ENCODE peak calls at places on chromosomes 16 and 17, in nine cellular contexts. One of them, this sample, is unnamed.

GRCh38 chr17:64739316-64740058 is 77.4 kb upstream of the SMURF2 start:
- DNase-seq in epithelial cell of esophagus: peak
- DNase-seq in fibroblast of mammary gland: peak
- DNase-seq in GM23248: peak
- DNase-seq in fibroblast of lung: peak
- DNase-seq in kidney: no peak
- DNase-seq in sigmoid colon: no peak
- DNase-seq in ovary: no peak
- DNase-seq in effector memory CD4-positive, alpha-beta T cell: no peak
- DNase-seq in this sample: peak

GRCh38 chr16:49464877-49465504 is 91.4 kb downstream of the C16orf78 start:
- DNase-seq in sigmoid colon: peak
- DNase-seq in epithelial cell of esophagus: no peak
- DNase-seq in kidney: no peak
- DNase-seq in fibroblast of mammary gland: no peak
- DNase-seq in effector memory CD4-positive, alpha-beta T cell: no peak
- DNase-seq in GM23248: no peak
- DNase-seq in ovary: peak
- DNase-seq in fibroblast of lung: no peak
- DNase-seq in this sample: no peak

GRCh38 chr16:10995555-10995954 is 51.2 kb downstream of the CLEC16A start:
- DNase-seq in epithelial cell of esophagus: peak
- DNase-seq in GM23248: no peak
- DNase-seq in kidney: no peak
- DNase-seq in fibroblast of mammary gland: no peak
- DNase-seq in fibroblast of lung: no peak
- DNase-seq in ovary: no peak
- DNase-seq in sigmoid colon: no peak
- DNase-seq in effector memory CD4-positive, alpha-beta T cell: no peak
- DNase-seq in this sample: no peak

GRCh38 chr17:53462393-53462811 is 360.3 kb upstream of the KIF2B start:
- DNase-seq in sigmoid colon: no peak
- DNase-seq in ovary: no peak
- DNase-seq in fibroblast of lung: peak
- DNase-seq in fibroblast of mammary gland: no peak
- DNase-seq in GM23248: no peak
- DNase-seq in effector memory CD4-positive, alpha-beta T cell: no peak
- DNase-seq in epithelial cell of esophagus: peak
- DNase-seq in kidney: no peak
- DNase-seq in this sample: no peak

GRCh38 chr17:1005361-1005946 is 8.5 kb downstream of the TIMM22 start:
- DNase-seq in effector memory CD4-positive, alpha-beta T cell: no peak
- DNase-seq in kidney: peak
- DNase-seq in ovary: peak
- DNase-seq in fibroblast of mammary gland: peak
- DNase-seq in epithelial cell of esophagus: peak
- DNase-seq in sigmoid colon: peak
- DNase-seq in GM23248: peak
- DNase-seq in fibroblast of lung: peak
- DNase-seq in this sample: no peak

GRCh38 chr17:79748296-79749099 is 17.8 kb downstream of the ENPP7 start:
- DNase-seq in ovary: no peak
- DNase-seq in effector memory CD4-positive, alpha-beta T cell: no peak
- DNase-seq in kidney: peak
- DNase-seq in fibroblast of lung: no peak
- DNase-seq in epithelial cell of esophagus: no peak
- DNase-seq in fibroblast of mammary gland: no peak
- DNase-seq in sigmoid colon: no peak
- DNase-seq in GM23248: no peak
- DNase-seq in this sample: no peak

GRCh38 chr16:50884066-50884860 is 142.4 kb downstream of the CYLD start:
- DNase-seq in effector memory CD4-positive, alpha-beta T cell: peak
- DNase-seq in fibroblast of mammary gland: no peak
- DNase-seq in ovary: no peak
- DNase-seq in fibroblast of lung: no peak
- DNase-seq in kidney: no peak
- DNase-seq in epithelial cell of esophagus: no peak
- DNase-seq in sigmoid colon: no peak
- DNase-seq in GM23248: no peak
- DNase-seq in this sample: no peak

GRCh38 chr17:7323731-7324437 is 5.3 kb downstream of the NEURL4 start:
- DNase-seq in kidney: peak
- DNase-seq in fibroblast of mammary gland: peak
- DNase-seq in GM23248: peak
- DNase-seq in fibroblast of lung: peak
- DNase-seq in ovary: no peak
- DNase-seq in effector memory CD4-positive, alpha-beta T cell: peak
- DNase-seq in epithelial cell of esophagus: peak
- DNase-seq in sigmoid colon: peak
- DNase-seq in this sample: no peak

GRCh38 chr16:35795361-35796029 is 2336.1 kb downstream of the TP53TG3F start:
- DNase-seq in ovary: no peak
- DNase-seq in GM23248: no peak
- DNase-seq in kidney: peak
- DNase-seq in sigmoid colon: no peak
- DNase-seq in fibroblast of mammary gland: no peak
- DNase-seq in fibroblast of lung: no peak
- DNase-seq in effector memory CD4-positive, alpha-beta T cell: no peak
- DNase-seq in epithelial cell of esophagus: no peak
- DNase-seq in this sample: no peak

GRCh38 chr16:9850716-9851115 is 331.5 kb downstream of the GRIN2A start:
- DNase-seq in kidney: no peak
- DNase-seq in fibroblast of mammary gland: no peak
- DNase-seq in epithelial cell of esophagus: no peak
- DNase-seq in effector memory CD4-positive, alpha-beta T cell: no peak
- DNase-seq in sigmoid colon: no peak
- DNase-seq in ovary: no peak
- DNase-seq in fibroblast of lung: no peak
- DNase-seq in GM23248: no peak
- DNase-seq in this sample: no peak

DNA sequence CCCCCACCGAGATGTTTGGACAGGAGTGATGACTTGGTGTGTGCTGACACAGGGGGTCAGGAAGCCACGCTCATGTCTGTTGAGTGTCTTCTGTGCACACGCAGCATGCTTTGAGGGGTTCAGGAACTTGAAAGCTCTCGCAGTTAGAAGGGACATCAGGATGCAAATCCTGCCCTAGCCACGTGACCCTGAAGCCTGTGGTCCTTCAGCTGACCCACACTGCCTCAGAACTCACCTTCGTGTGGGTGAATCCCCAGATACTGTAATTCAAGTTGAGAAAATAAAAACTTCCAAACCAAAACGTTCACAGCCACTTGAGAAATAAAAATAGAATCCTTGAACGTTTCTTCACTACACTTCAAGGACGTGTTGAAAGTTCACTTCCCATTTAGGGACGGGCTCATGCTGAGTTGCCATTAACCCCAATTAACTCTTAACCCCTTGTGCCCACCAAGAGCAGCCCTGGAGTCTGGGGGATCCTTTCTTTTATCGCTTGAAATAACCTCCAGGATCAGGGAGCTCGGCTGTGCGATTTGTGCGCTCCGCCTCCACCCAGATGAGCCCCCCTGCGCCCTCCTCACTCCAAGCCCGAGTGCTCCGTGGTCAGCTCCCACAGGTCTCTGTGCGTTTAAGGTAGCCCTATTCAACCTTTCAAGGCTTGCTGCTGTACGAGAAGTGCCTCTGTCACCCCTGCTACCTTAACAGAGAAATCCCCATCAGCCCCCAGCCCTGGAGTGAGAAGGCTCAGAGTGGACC is 36.1 kb upstream of the NAT9 start:
- DNase-seq in ovary: peak
- DNase-seq in sigmoid colon: no peak
- DNase-seq in GM23248: no peak
- DNase-seq in effector memory CD4-positive, alpha-beta T cell: no peak
- DNase-seq in epithelial cell of esophagus: no peak
- DNase-seq in fibroblast of lung: no peak
- DNase-seq in fibroblast of mammary gland: no peak
- DNase-seq in kidney: no peak
- DNase-seq in this sample: no peak
- H3K4me3 ChIP-seq in ovary: peak
- H3K4me3 ChIP-seq in sigmoid colon: no peak
- H3K4me3 ChIP-seq in GM23248: no peak
- H3K4me3 ChIP-seq in effector memory CD4-positive, alpha-beta T cell: no peak
- H3K4me3 ChIP-seq in epithelial cell of esophagus: no peak
- H3K4me3 ChIP-seq in fibroblast of lung: no peak
- H3K4me3 ChIP-seq in fibroblast of mammary gland: no peak
- H3K4me3 ChIP-seq in kidney: no peak
- H3K4me3 ChIP-seq in this sample: no peak

GRCh38 chr17:81401727-81402529 is 6.7 kb downstream of the BAHCC1 start:
- DNase-seq in fibroblast of lung: peak
- DNase-seq in epithelial cell of esophagus: no peak
- DNase-seq in fibroblast of mammary gland: peak
- DNase-seq in kidney: no peak
- DNase-seq in effector memory CD4-positive, alpha-beta T cell: no peak
- DNase-seq in GM23248: no peak
- DNase-seq in ovary: no peak
- DNase-seq in sigmoid colon: no peak
- DNase-seq in this sample: no peak
- H3K4me3 ChIP-seq in fibroblast of lung: peak
- H3K4me3 ChIP-seq in epithelial cell of esophagus: no peak
- H3K4me3 ChIP-seq in fibroblast of mammary gland: no peak
- H3K4me3 ChIP-seq in kidney: no peak
- H3K4me3 ChIP-seq in effector memory CD4-positive, alpha-beta T cell: no peak
- H3K4me3 ChIP-seq in GM23248: no peak
- H3K4me3 ChIP-seq in ovary: no peak
- H3K4me3 ChIP-seq in sigmoid colon: no peak
- H3K4me3 ChIP-seq in this sample: peak

GRCh38 chr17:56149266-56150036 is 3.8 kb upstream of the ANKFN1 start:
- DNase-seq in fibroblast of mammary gland: no peak
- DNase-seq in ovary: no peak
- DNase-seq in fibroblast of lung: no peak
- DNase-seq in GM23248: peak
- DNase-seq in effector memory CD4-positive, alpha-beta T cell: no peak
- DNase-seq in epithelial cell of esophagus: no peak
- DNase-seq in sigmoid colon: no peak
- DNase-seq in kidney: no peak
- DNase-seq in this sample: no peak

GRCh38 chr17:56148333-56148732 is 4.9 kb upstream of the ANKFN1 start:
- DNase-seq in epithelial cell of esophagus: no peak
- DNase-seq in fibroblast of lung: no peak
- DNase-seq in fibroblast of mammary gland: no peak
- DNase-seq in kidney: no peak
- DNase-seq in ovary: no peak
- DNase-seq in GM23248: no peak
- DNase-seq in effector memory CD4-positive, alpha-beta T cell: no peak
- DNase-seq in sigmoid colon: no peak
- DNase-seq in this sample: no peak

GRCh38 chr17:56153215-56153614 is at the start of gene ANKFN1:
- DNase-seq in GM23248: no peak
- DNase-seq in sigmoid colon: no peak
- DNase-seq in epithelial cell of esophagus: no peak
- DNase-seq in fibroblast of lung: no peak
- DNase-seq in fibroblast of mammary gland: no peak
- DNase-seq in effector memory CD4-positive, alpha-beta T cell: no peak
- DNase-seq in ovary: no peak
- DNase-seq in kidney: no peak
- DNase-seq in this sample: no peak

GRCh38 chr17:56146005-56146404 is 7.3 kb upstream of the ANKFN1 start:
- DNase-seq in kidney: no peak
- DNase-seq in fibroblast of mammary gland: no peak
- DNase-seq in ovary: no peak
- DNase-seq in fibroblast of lung: no peak
- DNase-seq in GM23248: peak
- DNase-seq in sigmoid colon: no peak
- DNase-seq in effector memory CD4-positive, alpha-beta T cell: no peak
- DNase-seq in epithelial cell of esophagus: no peak
- DNase-seq in this sample: no peak

GRCh38 chr17:56150631-56151030 is 2.6 kb upstream of the ANKFN1 start:
- DNase-seq in fibroblast of lung: no peak
- DNase-seq in sigmoid colon: no peak
- DNase-seq in fibroblast of mammary gland: no peak
- DNase-seq in ovary: no peak
- DNase-seq in epithelial cell of esophagus: no peak
- DNase-seq in effector memory CD4-positive, alpha-beta T cell: no peak
- DNase-seq in GM23248: no peak
- DNase-seq in kidney: no peak
- DNase-seq in this sample: no peak
- H3K4me3 ChIP-seq in fibroblast of lung: no peak
- H3K4me3 ChIP-seq in sigmoid colon: no peak
- H3K4me3 ChIP-seq in fibroblast of mammary gland: no peak
- H3K4me3 ChIP-seq in ovary: no peak
- H3K4me3 ChIP-seq in epithelial cell of esophagus: no peak
- H3K4me3 ChIP-seq in effector memory CD4-positive, alpha-beta T cell: no peak
- H3K4me3 ChIP-seq in GM23248: no peak
- H3K4me3 ChIP-seq in kidney: no peak
- H3K4me3 ChIP-seq in this sample: no peak

DNA sequence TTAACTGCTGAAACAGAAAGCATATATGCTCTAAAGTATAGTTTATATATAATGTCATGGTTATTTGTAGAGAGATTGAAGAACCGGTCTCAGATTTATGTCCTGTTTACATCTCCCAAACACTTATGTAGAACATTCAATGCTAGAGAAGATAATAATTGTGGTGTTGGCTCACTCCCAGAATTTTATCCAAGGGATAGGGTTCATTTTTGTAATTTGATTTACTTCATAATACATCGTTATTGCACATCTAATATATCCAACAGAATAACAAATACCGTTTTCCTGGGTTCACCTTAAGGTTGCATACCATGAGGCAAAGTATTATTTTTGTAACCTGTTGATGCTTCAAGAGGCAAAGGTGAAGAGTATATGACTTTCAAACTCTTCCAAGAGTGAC is 202.8 kb upstream of the TBX2 start:
- DNase-seq in fibroblast of lung: peak
- DNase-seq in effector memory CD4-positive, alpha-beta T cell: no peak
- DNase-seq in GM23248: no peak
- DNase-seq in ovary: no peak
- DNase-seq in kidney: no peak
- DNase-seq in fibroblast of mammary gland: no peak
- DNase-seq in epithelial cell of esophagus: no peak
- DNase-seq in sigmoid colon: no peak
- DNase-seq in this sample: no peak
- H3K4me3 ChIP-seq in fibroblast of lung: peak
- H3K4me3 ChIP-seq in effector memory CD4-positive, alpha-beta T cell: no peak
- H3K4me3 ChIP-seq in GM23248: no peak
- H3K4me3 ChIP-seq in ovary: no peak
- H3K4me3 ChIP-seq in kidney: no peak
- H3K4me3 ChIP-seq in fibroblast of mammary gland: no peak
- H3K4me3 ChIP-seq in epithelial cell of esophagus: no peak
- H3K4me3 ChIP-seq in sigmoid colon: no peak
- H3K4me3 ChIP-seq in this sample: no peak